ENCODE peak calls at places on chromosome 1, in six cellular contexts. One of them, this sample, is unnamed. For H3K9me3, the result is how much of the 10 kb centered on the place peaks cover.

GRCh38 chr1:67149179-67149770 is 14.5 kb upstream of the C1orf141 start:
- DNase-seq in IMR-90: peak
- DNase-seq in SK-N-SH: peak
- DNase-seq in CD8-positive, alpha-beta T cell: peak
- DNase-seq in ovary: peak
- DNase-seq in GM23248: peak
- DNase-seq in this sample: peak

GRCh38 chr1:51242546-51242945 is 6.5 kb downstream of the RNF11 start:
- DNase-seq in SK-N-SH: no peak
- DNase-seq in GM23248: peak
- DNase-seq in CD8-positive, alpha-beta T cell: no peak
- DNase-seq in IMR-90: no peak
- DNase-seq in ovary: no peak
- DNase-seq in this sample: no peak

GRCh38 chr1:31792116-31792515 is 23.7 kb downstream of the SPOCD1 start:
- DNase-seq in ovary: no peak
- DNase-seq in GM23248: no peak
- DNase-seq in SK-N-SH: no peak
- DNase-seq in CD8-positive, alpha-beta T cell: no peak
- DNase-seq in IMR-90: no peak
- DNase-seq in this sample: no peak

GRCh38 chr1:42221952-42222606 is 57.5 kb upstream of the GUCA2A start:
- DNase-seq in SK-N-SH: no peak
- DNase-seq in GM23248: peak
- DNase-seq in ovary: no peak
- DNase-seq in CD8-positive, alpha-beta T cell: no peak
- DNase-seq in IMR-90: peak
- DNase-seq in this sample: no peak

GRCh38 chr1:6358144-6358624 is 35.4 kb downstream of the ACOT7 start:
- DNase-seq in IMR-90: no peak
- DNase-seq in GM23248: peak
- DNase-seq in SK-N-SH: no peak
- DNase-seq in CD8-positive, alpha-beta T cell: no peak
- DNase-seq in ovary: no peak
- DNase-seq in this sample: no peak

GRCh38 chr1:94541175-94542087 is at the start of gene F3:
- DNase-seq in IMR-90: peak
- DNase-seq in SK-N-SH: peak
- DNase-seq in ovary: peak
- DNase-seq in CD8-positive, alpha-beta T cell: peak
- DNase-seq in GM23248: peak
- DNase-seq in this sample: peak

GRCh38 chr1:236608930-236609726 is 4.8 kb upstream of the HEATR1 start:
- DNase-seq in SK-N-SH: peak
- DNase-seq in IMR-90: peak
- DNase-seq in ovary: peak
- DNase-seq in GM23248: peak
- DNase-seq in CD8-positive, alpha-beta T cell: no peak
- DNase-seq in this sample: peak

GRCh38 chr1:25066253-25066652 is 136.2 kb upstream of the RUNX3 start:
- DNase-seq in CD8-positive, alpha-beta T cell: no peak
- DNase-seq in IMR-90: no peak
- DNase-seq in GM23248: peak
- DNase-seq in ovary: no peak
- DNase-seq in SK-N-SH: peak
- DNase-seq in this sample: no peak

GRCh38 chr1:54853793-54854370 is 33.1 kb downstream of the DHCR24 start:
- DNase-seq in IMR-90: no peak
- DNase-seq in SK-N-SH: no peak
- DNase-seq in ovary: no peak
- DNase-seq in CD8-positive, alpha-beta T cell: no peak
- DNase-seq in GM23248: no peak
- DNase-seq in this sample: no peak

GRCh38 chr1:204384636-204385354 is 25.1 kb upstream of the PLEKHA6 start:
- DNase-seq in GM23248: peak
- DNase-seq in ovary: no peak
- DNase-seq in IMR-90: peak
- DNase-seq in SK-N-SH: peak
- DNase-seq in CD8-positive, alpha-beta T cell: no peak
- DNase-seq in this sample: peak

GRCh38 chr1:56339093-56339492 is 240.3 kb downstream of the PLPP3 start:
- DNase-seq in GM23248: no peak
- DNase-seq in ovary: no peak
- DNase-seq in CD8-positive, alpha-beta T cell: no peak
- DNase-seq in IMR-90: no peak
- DNase-seq in SK-N-SH: no peak
- DNase-seq in this sample: no peak

GRCh38 chr1:207314836-207315235 is 6.6 kb upstream of the CD55 start:
- DNase-seq in GM23248: no peak
- DNase-seq in CD8-positive, alpha-beta T cell: no peak
- DNase-seq in SK-N-SH: no peak
- DNase-seq in ovary: no peak
- DNase-seq in IMR-90: peak
- DNase-seq in this sample: no peak

GRCh38 chr1:248343451-248343850 is 5.1 kb upstream of the OR14C36 start:
- DNase-seq in GM23248: no peak
- DNase-seq in IMR-90: no peak
- DNase-seq in CD8-positive, alpha-beta T cell: no peak
- DNase-seq in SK-N-SH: no peak
- DNase-seq in ovary: no peak
- DNase-seq in this sample: no peak

GRCh38 chr1:248348475-248348874 is at the start of gene OR14C36:
- DNase-seq in CD8-positive, alpha-beta T cell: no peak
- DNase-seq in GM23248: no peak
- DNase-seq in SK-N-SH: no peak
- DNase-seq in ovary: no peak
- DNase-seq in IMR-90: no peak
- DNase-seq in this sample: no peak
- H3K9me3 ChIP-seq in CD8-positive, alpha-beta T cell: under half
- H3K9me3 ChIP-seq in GM23248: under half
- H3K9me3 ChIP-seq in SK-N-SH: under half
- H3K9me3 ChIP-seq in ovary: under half
- H3K9me3 ChIP-seq in IMR-90: under half
- H3K9me3 ChIP-seq in this sample: under half

GRCh38 chr1:225593414-225593813 is 59.5 kb downstream of the ENAH start:
- DNase-seq in IMR-90: no peak
- DNase-seq in GM23248: no peak
- DNase-seq in CD8-positive, alpha-beta T cell: no peak
- DNase-seq in SK-N-SH: no peak
- DNase-seq in ovary: no peak
- DNase-seq in this sample: no peak
- H3K27ac ChIP-seq in IMR-90: no peak
- H3K27ac ChIP-seq in GM23248: no peak
- H3K27ac ChIP-seq in CD8-positive, alpha-beta T cell: no peak
- H3K27ac ChIP-seq in SK-N-SH: no peak
- H3K27ac ChIP-seq in ovary: no peak
- H3K27ac ChIP-seq in this sample: no peak

DNA sequence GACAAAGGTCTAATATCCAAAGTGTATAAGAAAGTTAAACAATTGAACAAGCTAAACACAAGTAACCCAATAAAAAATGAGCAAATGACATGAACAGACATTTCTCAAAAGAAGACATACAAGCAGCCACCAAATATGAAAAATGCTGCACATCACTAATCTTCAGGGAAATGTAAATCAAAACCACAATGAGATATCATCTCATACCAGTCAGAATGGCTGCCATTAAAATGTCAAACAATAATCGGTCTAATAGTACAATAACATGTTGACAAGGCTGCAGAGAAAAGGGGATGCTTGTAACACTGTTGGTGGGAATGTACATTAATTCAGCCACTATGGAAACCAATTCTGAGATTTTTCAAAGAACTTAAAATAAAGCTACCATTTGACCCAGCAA is 264.1 kb downstream of the AKT3 start:
- DNase-seq in ovary: no peak
- DNase-seq in IMR-90: no peak
- DNase-seq in SK-N-SH: no peak
- DNase-seq in CD8-positive, alpha-beta T cell: no peak
- DNase-seq in GM23248: no peak
- DNase-seq in this sample: no peak
- H3K9me3 ChIP-seq in ovary: under half
- H3K9me3 ChIP-seq in IMR-90: under half
- H3K9me3 ChIP-seq in SK-N-SH: under half
- H3K9me3 ChIP-seq in CD8-positive, alpha-beta T cell: under half
- H3K9me3 ChIP-seq in GM23248: under half
- H3K9me3 ChIP-seq in this sample: under half

GRCh38 chr1:205486258-205486657 is 18.2 kb upstream of the CDK18 start:
- DNase-seq in IMR-90: no peak
- DNase-seq in CD8-positive, alpha-beta T cell: no peak
- DNase-seq in SK-N-SH: no peak
- DNase-seq in GM23248: no peak
- DNase-seq in ovary: no peak
- DNase-seq in this sample: no peak
- H3K27ac ChIP-seq in IMR-90: no peak
- H3K27ac ChIP-seq in CD8-positive, alpha-beta T cell: no peak
- H3K27ac ChIP-seq in SK-N-SH: no peak
- H3K27ac ChIP-seq in GM23248: no peak
- H3K27ac ChIP-seq in ovary: no peak
- H3K27ac ChIP-seq in this sample: no peak